ENCODE peak calls at places on chromosomes 7 and 10, in nine cellular contexts. One of them, this sample, is unnamed.

GRCh38 chr7:128053023-128053422 is 21.8 kb upstream of the LRRC4 start:
- DNase-seq in AML-193: peak; percentile 16
- DNase-seq in H9: no peak
- DNase-seq in HuH-7.5: no peak
- DNase-seq in NCI-H1048: no peak
- DNase-seq in nephron progenitor cell: no peak
- DNase-seq in CD8-positive, alpha-beta memory T cell: no peak
- DNase-seq in HEK293T: no peak
- DNase-seq in stimulated activated effector memory CD8-positive, alpha-beta T cell treated with anti-CD3 and anti-CD28 coated beads, Interleukin-12 subunit alpha, Interleukin-12 subunit beta, amount 100 ng/mL, for 72 hours: no peak
- DNase-seq in this sample: no peak

GRCh38 chr7:131285558-131285957 is 42.1 kb upstream of the MKLN1 start:
- DNase-seq in AML-193: no peak
- DNase-seq in H9: no peak
- DNase-seq in HuH-7.5: no peak
- DNase-seq in NCI-H1048: no peak
- DNase-seq in nephron progenitor cell: no peak
- DNase-seq in CD8-positive, alpha-beta memory T cell: no peak
- DNase-seq in HEK293T: no peak
- DNase-seq in stimulated activated effector memory CD8-positive, alpha-beta T cell treated with anti-CD3 and anti-CD28 coated beads, Interleukin-12 subunit alpha, Interleukin-12 subunit beta, amount 100 ng/mL, for 72 hours: no peak
- DNase-seq in this sample: no peak

GRCh38 chr10:129760003-129760315 is 204.1 kb downstream of the EBF3 start:
- DNase-seq in AML-193: no peak
- DNase-seq in H9: peak; percentile 19
- DNase-seq in HuH-7.5: no peak
- DNase-seq in NCI-H1048: no peak
- DNase-seq in nephron progenitor cell: no peak
- DNase-seq in CD8-positive, alpha-beta memory T cell: peak; percentile 30
- DNase-seq in HEK293T: no peak
- DNase-seq in stimulated activated effector memory CD8-positive, alpha-beta T cell treated with anti-CD3 and anti-CD28 coated beads, Interleukin-12 subunit alpha, Interleukin-12 subunit beta, amount 100 ng/mL, for 72 hours: peak; percentile 8
- DNase-seq in this sample: no peak

GRCh38 chr7:102395620-102395957 is 574 bp upstream of the PRKRIP1 start:
- DNase-seq in AML-193: no peak
- DNase-seq in H9: no peak
- DNase-seq in HuH-7.5: no peak
- DNase-seq in NCI-H1048: no peak
- DNase-seq in nephron progenitor cell: no peak
- DNase-seq in CD8-positive, alpha-beta memory T cell: no peak
- DNase-seq in HEK293T: no peak
- DNase-seq in stimulated activated effector memory CD8-positive, alpha-beta T cell treated with anti-CD3 and anti-CD28 coated beads, Interleukin-12 subunit alpha, Interleukin-12 subunit beta, amount 100 ng/mL, for 72 hours: no peak
- DNase-seq in this sample: no peak

GRCh38 chr7:19623676-19624075 is 85.2 kb downstream of the POLR1F start:
- DNase-seq in AML-193: no peak
- DNase-seq in H9: no peak
- DNase-seq in HuH-7.5: no peak
- DNase-seq in NCI-H1048: no peak
- DNase-seq in nephron progenitor cell: no peak
- DNase-seq in CD8-positive, alpha-beta memory T cell: no peak
- DNase-seq in HEK293T: no peak
- DNase-seq in stimulated activated effector memory CD8-positive, alpha-beta T cell treated with anti-CD3 and anti-CD28 coated beads, Interleukin-12 subunit alpha, Interleukin-12 subunit beta, amount 100 ng/mL, for 72 hours: no peak
- DNase-seq in this sample: no peak

GRCh38 chr7:91344911-91345310 is 80.7 kb downstream of the FZD1 start:
- DNase-seq in AML-193: no peak
- DNase-seq in H9: no peak
- DNase-seq in HuH-7.5: no peak
- DNase-seq in NCI-H1048: no peak
- DNase-seq in nephron progenitor cell: no peak
- DNase-seq in CD8-positive, alpha-beta memory T cell: no peak
- DNase-seq in HEK293T: no peak
- DNase-seq in stimulated activated effector memory CD8-positive, alpha-beta T cell treated with anti-CD3 and anti-CD28 coated beads, Interleukin-12 subunit alpha, Interleukin-12 subunit beta, amount 100 ng/mL, for 72 hours: no peak
- DNase-seq in this sample: no peak

GRCh38 chr10:30182191-30183075 is 123.0 kb upstream of the JCAD start:
- DNase-seq in AML-193: no peak
- DNase-seq in H9: no peak
- DNase-seq in HuH-7.5: peak; percentile 28
- DNase-seq in NCI-H1048: no peak
- DNase-seq in nephron progenitor cell: no peak
- DNase-seq in CD8-positive, alpha-beta memory T cell: no peak
- DNase-seq in HEK293T: no peak
- DNase-seq in stimulated activated effector memory CD8-positive, alpha-beta T cell treated with anti-CD3 and anti-CD28 coated beads, Interleukin-12 subunit alpha, Interleukin-12 subunit beta, amount 100 ng/mL, for 72 hours: no peak
- DNase-seq in this sample: no peak

GRCh38 chr10:128263891-128264688 is 137.9 kb upstream of the MKI67 start:
- DNase-seq in AML-193: peak; percentile 47
- DNase-seq in H9: peak; percentile 77
- DNase-seq in HuH-7.5: peak; percentile 43
- DNase-seq in NCI-H1048: no peak
- DNase-seq in nephron progenitor cell: peak; percentile 81
- DNase-seq in CD8-positive, alpha-beta memory T cell: no peak
- DNase-seq in HEK293T: peak; percentile 68
- DNase-seq in stimulated activated effector memory CD8-positive, alpha-beta T cell treated with anti-CD3 and anti-CD28 coated beads, Interleukin-12 subunit alpha, Interleukin-12 subunit beta, amount 100 ng/mL, for 72 hours: peak; percentile 70
- DNase-seq in this sample: peak; percentile 46

GRCh38 chr10:127302343-127302742 is 106.0 kb upstream of the INSYN2A start:
- DNase-seq in AML-193: no peak
- DNase-seq in H9: no peak
- DNase-seq in HuH-7.5: no peak
- DNase-seq in NCI-H1048: no peak
- DNase-seq in nephron progenitor cell: no peak
- DNase-seq in CD8-positive, alpha-beta memory T cell: no peak
- DNase-seq in HEK293T: no peak
- DNase-seq in stimulated activated effector memory CD8-positive, alpha-beta T cell treated with anti-CD3 and anti-CD28 coated beads, Interleukin-12 subunit alpha, Interleukin-12 subunit beta, amount 100 ng/mL, for 72 hours: no peak
- DNase-seq in this sample: no peak

GRCh38 chr7:65896279-65896678 is 23.4 kb downstream of the VKORC1L1 start:
- DNase-seq in AML-193: no peak
- DNase-seq in H9: no peak
- DNase-seq in HuH-7.5: no peak
- DNase-seq in NCI-H1048: no peak
- DNase-seq in nephron progenitor cell: no peak
- DNase-seq in CD8-positive, alpha-beta memory T cell: no peak
- DNase-seq in HEK293T: no peak
- DNase-seq in stimulated activated effector memory CD8-positive, alpha-beta T cell treated with anti-CD3 and anti-CD28 coated beads, Interleukin-12 subunit alpha, Interleukin-12 subunit beta, amount 100 ng/mL, for 72 hours: no peak
- DNase-seq in this sample: no peak

GRCh38 chr10:32771217-32771616 is 186.8 kb downstream of the ITGB1 start:
- DNase-seq in AML-193: no peak
- DNase-seq in H9: no peak
- DNase-seq in HuH-7.5: no peak
- DNase-seq in NCI-H1048: no peak
- DNase-seq in nephron progenitor cell: no peak
- DNase-seq in CD8-positive, alpha-beta memory T cell: no peak
- DNase-seq in HEK293T: no peak
- DNase-seq in stimulated activated effector memory CD8-positive, alpha-beta T cell treated with anti-CD3 and anti-CD28 coated beads, Interleukin-12 subunit alpha, Interleukin-12 subunit beta, amount 100 ng/mL, for 72 hours: no peak
- DNase-seq in this sample: no peak

GRCh38 chr7:151342102-151342646 is 562 bp downstream of the NUB1 start:
- DNase-seq in AML-193: no peak
- DNase-seq in H9: no peak
- DNase-seq in HuH-7.5: no peak
- DNase-seq in NCI-H1048: no peak
- DNase-seq in nephron progenitor cell: no peak
- DNase-seq in CD8-positive, alpha-beta memory T cell: no peak
- DNase-seq in HEK293T: no peak
- DNase-seq in stimulated activated effector memory CD8-positive, alpha-beta T cell treated with anti-CD3 and anti-CD28 coated beads, Interleukin-12 subunit alpha, Interleukin-12 subunit beta, amount 100 ng/mL, for 72 hours: no peak
- DNase-seq in this sample: no peak

GRCh38 chr10:96365571-96365970 is 6.8 kb upstream of the OPALIN start:
- DNase-seq in AML-193: no peak
- DNase-seq in H9: no peak
- DNase-seq in HuH-7.5: no peak
- DNase-seq in NCI-H1048: no peak
- DNase-seq in nephron progenitor cell: no peak
- DNase-seq in CD8-positive, alpha-beta memory T cell: no peak
- DNase-seq in HEK293T: no peak
- DNase-seq in stimulated activated effector memory CD8-positive, alpha-beta T cell treated with anti-CD3 and anti-CD28 coated beads, Interleukin-12 subunit alpha, Interleukin-12 subunit beta, amount 100 ng/mL, for 72 hours: no peak
- DNase-seq in this sample: no peak

GRCh38 chr10:80492875-80493413 is 38.8 kb downstream of the TSPAN14 start:
- DNase-seq in AML-193: no peak
- DNase-seq in H9: no peak
- DNase-seq in HuH-7.5: no peak
- DNase-seq in NCI-H1048: no peak
- DNase-seq in nephron progenitor cell: no peak
- DNase-seq in CD8-positive, alpha-beta memory T cell: no peak
- DNase-seq in HEK293T: no peak
- DNase-seq in stimulated activated effector memory CD8-positive, alpha-beta T cell treated with anti-CD3 and anti-CD28 coated beads, Interleukin-12 subunit alpha, Interleukin-12 subunit beta, amount 100 ng/mL, for 72 hours: no peak
- DNase-seq in this sample: no peak

GRCh38 chr10:76553700-76554470 is 1083.7 kb downstream of the KCNMA1 start:
- DNase-seq in AML-193: no peak
- DNase-seq in H9: no peak
- DNase-seq in HuH-7.5: no peak
- DNase-seq in NCI-H1048: no peak
- DNase-seq in nephron progenitor cell: no peak
- DNase-seq in CD8-positive, alpha-beta memory T cell: no peak
- DNase-seq in HEK293T: no peak
- DNase-seq in stimulated activated effector memory CD8-positive, alpha-beta T cell treated with anti-CD3 and anti-CD28 coated beads, Interleukin-12 subunit alpha, Interleukin-12 subunit beta, amount 100 ng/mL, for 72 hours: no peak
- DNase-seq in this sample: no peak

GRCh38 chr10:30759423-30759822 is 129.9 kb upstream of the LYZL2 start:
- DNase-seq in AML-193: no peak
- DNase-seq in H9: no peak
- DNase-seq in HuH-7.5: no peak
- DNase-seq in NCI-H1048: no peak
- DNase-seq in nephron progenitor cell: no peak
- DNase-seq in CD8-positive, alpha-beta memory T cell: no peak
- DNase-seq in HEK293T: no peak
- DNase-seq in stimulated activated effector memory CD8-positive, alpha-beta T cell treated with anti-CD3 and anti-CD28 coated beads, Interleukin-12 subunit alpha, Interleukin-12 subunit beta, amount 100 ng/mL, for 72 hours: no peak
- DNase-seq in this sample: no peak

GRCh38 chr10:72059843-72060822 is 28.2 kb downstream of the SPOCK2 start:
- DNase-seq in AML-193: no peak
- DNase-seq in H9: no peak
- DNase-seq in HuH-7.5: no peak
- DNase-seq in NCI-H1048: no peak
- DNase-seq in nephron progenitor cell: no peak
- DNase-seq in CD8-positive, alpha-beta memory T cell: no peak
- DNase-seq in HEK293T: no peak
- DNase-seq in stimulated activated effector memory CD8-positive, alpha-beta T cell treated with anti-CD3 and anti-CD28 coated beads, Interleukin-12 subunit alpha, Interleukin-12 subunit beta, amount 100 ng/mL, for 72 hours: no peak
- DNase-seq in this sample: no peak

GRCh38 chr7:132783824-132784223 is 207.6 kb upstream of the PLXNA4 start:
- DNase-seq in AML-193: no peak
- DNase-seq in H9: no peak
- DNase-seq in HuH-7.5: no peak
- DNase-seq in NCI-H1048: no peak
- DNase-seq in nephron progenitor cell: no peak
- DNase-seq in CD8-positive, alpha-beta memory T cell: no peak
- DNase-seq in HEK293T: no peak
- DNase-seq in stimulated activated effector memory CD8-positive, alpha-beta T cell treated with anti-CD3 and anti-CD28 coated beads, Interleukin-12 subunit alpha, Interleukin-12 subunit beta, amount 100 ng/mL, for 72 hours: no peak
- DNase-seq in this sample: peak; percentile 84

GRCh38 chr10:78804356-78805032 is 264.3 kb upstream of the ZMIZ1 start:
- DNase-seq in AML-193: no peak
- DNase-seq in H9: no peak
- DNase-seq in HuH-7.5: no peak
- DNase-seq in NCI-H1048: no peak
- DNase-seq in nephron progenitor cell: no peak
- DNase-seq in CD8-positive, alpha-beta memory T cell: no peak
- DNase-seq in HEK293T: no peak
- DNase-seq in stimulated activated effector memory CD8-positive, alpha-beta T cell treated with anti-CD3 and anti-CD28 coated beads, Interleukin-12 subunit alpha, Interleukin-12 subunit beta, amount 100 ng/mL, for 72 hours: no peak
- DNase-seq in this sample: no peak

GRCh38 chr7:152148706-152149105 is 123.2 kb downstream of the GALNT11 start:
- DNase-seq in AML-193: no peak
- DNase-seq in H9: no peak
- DNase-seq in HuH-7.5: no peak
- DNase-seq in NCI-H1048: no peak
- DNase-seq in nephron progenitor cell: no peak
- DNase-seq in CD8-positive, alpha-beta memory T cell: no peak
- DNase-seq in HEK293T: no peak
- DNase-seq in stimulated activated effector memory CD8-positive, alpha-beta T cell treated with anti-CD3 and anti-CD28 coated beads, Interleukin-12 subunit alpha, Interleukin-12 subunit beta, amount 100 ng/mL, for 72 hours: no peak
- DNase-seq in this sample: no peak

GRCh38 chr10:78010278-78010677 is 19.0 kb downstream of the POLR3A start:
- DNase-seq in AML-193: no peak
- DNase-seq in H9: no peak
- DNase-seq in HuH-7.5: no peak
- DNase-seq in NCI-H1048: no peak
- DNase-seq in nephron progenitor cell: no peak
- DNase-seq in CD8-positive, alpha-beta memory T cell: no peak
- DNase-seq in HEK293T: no peak
- DNase-seq in stimulated activated effector memory CD8-positive, alpha-beta T cell treated with anti-CD3 and anti-CD28 coated beads, Interleukin-12 subunit alpha, Interleukin-12 subunit beta, amount 100 ng/mL, for 72 hours: no peak
- DNase-seq in this sample: no peak

GRCh38 chr10:82037076-82037475 is 162.1 kb downstream of the NRG3 start:
- DNase-seq in AML-193: no peak
- DNase-seq in H9: no peak
- DNase-seq in HuH-7.5: no peak
- DNase-seq in NCI-H1048: peak; percentile 54
- DNase-seq in nephron progenitor cell: no peak
- DNase-seq in CD8-positive, alpha-beta memory T cell: no peak
- DNase-seq in HEK293T: no peak
- DNase-seq in stimulated activated effector memory CD8-positive, alpha-beta T cell treated with anti-CD3 and anti-CD28 coated beads, Interleukin-12 subunit alpha, Interleukin-12 subunit beta, amount 100 ng/mL, for 72 hours: no peak
- DNase-seq in this sample: no peak

GRCh38 chr10:83023647-83024046 is 1115.7 kb upstream of the GHITM start:
- DNase-seq in AML-193: no peak
- DNase-seq in H9: no peak
- DNase-seq in HuH-7.5: no peak
- DNase-seq in NCI-H1048: peak; percentile 64
- DNase-seq in nephron progenitor cell: no peak
- DNase-seq in CD8-positive, alpha-beta memory T cell: no peak
- DNase-seq in HEK293T: no peak
- DNase-seq in stimulated activated effector memory CD8-positive, alpha-beta T cell treated with anti-CD3 and anti-CD28 coated beads, Interleukin-12 subunit alpha, Interleukin-12 subunit beta, amount 100 ng/mL, for 72 hours: no peak
- DNase-seq in this sample: no peak

GRCh38 chr10:110150981-110151380 is 56.4 kb upstream of the MXI1 start:
- DNase-seq in AML-193: no peak
- DNase-seq in H9: no peak
- DNase-seq in HuH-7.5: no peak
- DNase-seq in NCI-H1048: no peak
- DNase-seq in nephron progenitor cell: no peak
- DNase-seq in CD8-positive, alpha-beta memory T cell: no peak
- DNase-seq in HEK293T: no peak
- DNase-seq in stimulated activated effector memory CD8-positive, alpha-beta T cell treated with anti-CD3 and anti-CD28 coated beads, Interleukin-12 subunit alpha, Interleukin-12 subunit beta, amount 100 ng/mL, for 72 hours: no peak
- DNase-seq in this sample: no peak

GRCh38 chr7:73717991-73718405 is 1.5 kb downstream of the STX1A start:
- DNase-seq in AML-193: peak; percentile 93
- DNase-seq in H9: no peak
- DNase-seq in HuH-7.5: no peak
- DNase-seq in NCI-H1048: no peak
- DNase-seq in nephron progenitor cell: no peak
- DNase-seq in CD8-positive, alpha-beta memory T cell: peak; percentile 87
- DNase-seq in HEK293T: no peak
- DNase-seq in stimulated activated effector memory CD8-positive, alpha-beta T cell treated with anti-CD3 and anti-CD28 coated beads, Interleukin-12 subunit alpha, Interleukin-12 subunit beta, amount 100 ng/mL, for 72 hours: peak; percentile 86
- DNase-seq in this sample: peak; percentile 93

GRCh38 chr7:95520136-95520535 is 34.4 kb downstream of the ASB4 start:
- DNase-seq in AML-193: no peak
- DNase-seq in H9: no peak
- DNase-seq in HuH-7.5: no peak
- DNase-seq in NCI-H1048: no peak
- DNase-seq in nephron progenitor cell: no peak
- DNase-seq in CD8-positive, alpha-beta memory T cell: no peak
- DNase-seq in HEK293T: no peak
- DNase-seq in stimulated activated effector memory CD8-positive, alpha-beta T cell treated with anti-CD3 and anti-CD28 coated beads, Interleukin-12 subunit alpha, Interleukin-12 subunit beta, amount 100 ng/mL, for 72 hours: no peak
- DNase-seq in this sample: no peak

GRCh38 chr7:99720370-99721128 is 14.4 kb downstream of the CYP3A7 start:
- DNase-seq in AML-193: no peak
- DNase-seq in H9: no peak
- DNase-seq in HuH-7.5: no peak
- DNase-seq in NCI-H1048: no peak
- DNase-seq in nephron progenitor cell: no peak
- DNase-seq in CD8-positive, alpha-beta memory T cell: no peak
- DNase-seq in HEK293T: no peak
- DNase-seq in stimulated activated effector memory CD8-positive, alpha-beta T cell treated with anti-CD3 and anti-CD28 coated beads, Interleukin-12 subunit alpha, Interleukin-12 subunit beta, amount 100 ng/mL, for 72 hours: no peak
- DNase-seq in this sample: no peak

GRCh38 chr10:5618829-5619228 is 47.6 kb downstream of the ASB13 start:
- DNase-seq in AML-193: no peak
- DNase-seq in H9: no peak
- DNase-seq in HuH-7.5: no peak
- DNase-seq in NCI-H1048: no peak
- DNase-seq in nephron progenitor cell: peak; percentile 40
- DNase-seq in CD8-positive, alpha-beta memory T cell: no peak
- DNase-seq in HEK293T: no peak
- DNase-seq in stimulated activated effector memory CD8-positive, alpha-beta T cell treated with anti-CD3 and anti-CD28 coated beads, Interleukin-12 subunit alpha, Interleukin-12 subunit beta, amount 100 ng/mL, for 72 hours: no peak
- DNase-seq in this sample: no peak

GRCh38 chr7:34430456-34430855 is 227.6 kb upstream of the NPSR1 start:
- DNase-seq in AML-193: no peak
- DNase-seq in H9: no peak
- DNase-seq in HuH-7.5: no peak
- DNase-seq in NCI-H1048: no peak
- DNase-seq in nephron progenitor cell: no peak
- DNase-seq in CD8-positive, alpha-beta memory T cell: no peak
- DNase-seq in HEK293T: peak; percentile 10
- DNase-seq in stimulated activated effector memory CD8-positive, alpha-beta T cell treated with anti-CD3 and anti-CD28 coated beads, Interleukin-12 subunit alpha, Interleukin-12 subunit beta, amount 100 ng/mL, for 72 hours: no peak
- DNase-seq in this sample: peak; percentile 39

GRCh38 chr7:129780257-129781127 is 169.0 kb downstream of the NRF1 start:
- DNase-seq in AML-193: peak; percentile 25
- DNase-seq in H9: peak; percentile 96
- DNase-seq in HuH-7.5: peak; percentile 99
- DNase-seq in NCI-H1048: peak; percentile 89
- DNase-seq in nephron progenitor cell: peak; percentile 78
- DNase-seq in CD8-positive, alpha-beta memory T cell: peak; percentile 73
- DNase-seq in HEK293T: peak; percentile 93
- DNase-seq in stimulated activated effector memory CD8-positive, alpha-beta T cell treated with anti-CD3 and anti-CD28 coated beads, Interleukin-12 subunit alpha, Interleukin-12 subunit beta, amount 100 ng/mL, for 72 hours: peak; percentile 76
- DNase-seq in this sample: peak; percentile 77

GRCh38 chr10:65518379-65518778 is 1407.5 kb upstream of the LRRTM3 start:
- DNase-seq in AML-193: no peak
- DNase-seq in H9: no peak
- DNase-seq in HuH-7.5: no peak
- DNase-seq in NCI-H1048: no peak
- DNase-seq in nephron progenitor cell: no peak
- DNase-seq in CD8-positive, alpha-beta memory T cell: no peak
- DNase-seq in HEK293T: no peak
- DNase-seq in stimulated activated effector memory CD8-positive, alpha-beta T cell treated with anti-CD3 and anti-CD28 coated beads, Interleukin-12 subunit alpha, Interleukin-12 subunit beta, amount 100 ng/mL, for 72 hours: no peak
- DNase-seq in this sample: no peak